ENCODE peak calls at places on chromosomes 2 and 18, in eight cellular contexts. T is left ventricle myocardium inferior, N is cardiac muscle cell, I is tibial artery, W is fibroblast of the aortic adventitia, M is HepG2, O is colonic mucosa, E is cardiac fibroblast. X is an unnamed sample.

GRCh38 chr2:56444339-56444738 is 260.5 kb downstream of the CCDC85A start:
- DNase-seq in O (peak), I (no peak), W (no peak), T (no peak), N (no peak), M (no peak), E (no peak), X (no peak)

GRCh38 chr18:63213331-63213900 is 106.2 kb downstream of the BCL2 start:
- DNase-seq in T (no peak), W (peak), N (peak), O (no peak), I (no peak), E (peak), M (no peak), X (peak)

GRCh38 chr2:102848366-102848839 is 86.6 kb downstream of the TMEM182 start:
- DNase-seq in O (peak), T (peak), E (peak), N (peak), I (peak), W (peak), M (peak), X (no peak)

GRCh38 chr2:169509230-169509917 is at the start of gene KLHL41:
- DNase-seq in N (peak), M (no peak), I (no peak), T (no peak), O (no peak), E (peak), W (peak), X (peak)

GRCh38 chr2:204026294-204026693 is 89.7 kb downstream of the ICOS start:
- DNase-seq in W (no peak), N (no peak), M (no peak), I (no peak), T (no peak), E (no peak), O (no peak), X (no peak)

GRCh38 chr2:128403814-128404708 is 85.4 kb upstream of the HS6ST1 start:
- DNase-seq in E (no peak), M (no peak), W (no peak), T (no peak), O (no peak), N (no peak), I (peak), X (no peak)

GRCh38 chr2:11742317-11742701 is 4.1 kb upstream of the LPIN1 start:
- DNase-seq in I (no peak), N (no peak), M (no peak), O (no peak), T (no peak), E (no peak), W (no peak), X (no peak)

GRCh38 chr2:174334781-174335604 is at the start of gene SP9:
- DNase-seq in W (no peak), O (no peak), I (no peak), E (no peak), N (peak), M (peak), T (no peak), X (no peak)

GRCh38 chr18:34595673-34596072 is 114.4 kb upstream of the DTNA start:
- DNase-seq in T (no peak), M (peak), E (peak), W (peak), I (no peak), N (peak), O (no peak), X (peak)

GRCh38 chr2:226079186-226079585 is 679.7 kb downstream of the NYAP2 start:
- DNase-seq in E (peak), N (peak), I (no peak), O (no peak), W (peak), T (no peak), M (no peak), X (no peak)

DNA sequence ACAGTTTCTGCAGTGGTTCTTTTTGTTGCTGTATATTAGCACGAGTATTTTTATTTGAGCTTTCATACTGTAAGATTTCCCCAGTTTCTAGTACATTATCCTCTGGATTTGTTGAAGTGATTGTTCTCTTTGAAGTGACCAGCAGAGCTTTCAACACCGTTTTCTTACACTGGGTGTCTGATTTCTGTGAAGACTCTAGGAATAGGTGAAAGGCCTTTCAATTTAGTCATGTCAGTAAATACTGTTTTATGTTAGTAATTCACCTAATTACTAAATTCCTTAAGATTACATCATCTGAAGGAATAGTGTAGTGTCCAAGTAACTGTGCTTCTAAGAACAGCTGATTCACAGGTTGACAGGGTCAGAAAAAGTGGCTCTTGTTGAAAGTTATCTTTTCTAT is 2.3 kb downstream of the PPM1B start:
- DNase-seq in W (peak), I (no peak), M (peak), E (peak), N (peak), T (no peak), O (no peak), X (peak)
- H3K4me3 ChIP-seq in W (peak), I (peak), M (peak), E (peak), N (peak), T (peak), O (peak), X (peak)

DNA sequence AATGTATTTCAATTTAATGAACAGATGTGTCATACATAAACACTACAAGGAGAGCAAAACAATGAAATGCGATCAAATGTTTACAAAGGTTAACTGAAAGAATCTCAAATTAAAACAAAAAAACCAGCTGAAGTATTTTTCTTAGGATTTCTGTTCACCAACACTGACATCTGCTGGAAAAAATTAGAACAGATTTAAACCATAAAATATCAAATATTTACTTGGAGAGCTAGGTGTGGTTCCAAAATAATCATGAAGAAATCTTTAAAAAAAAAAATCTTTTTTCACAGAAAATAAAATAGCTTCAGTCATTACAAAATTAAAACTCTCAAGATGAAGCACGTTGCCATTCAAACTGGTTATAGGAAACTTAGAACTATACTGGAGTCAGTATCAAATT is 13.8 kb downstream of the MMADHC start:
- DNase-seq in N (peak), I (no peak), E (peak), T (no peak), M (no peak), O (no peak), W (peak), X (peak)
- TF ChIP-seq CTCF in N (peak), I (peak), E (no peak), T (peak), M (no peak), O (peak), W (peak), X (peak)

DNA sequence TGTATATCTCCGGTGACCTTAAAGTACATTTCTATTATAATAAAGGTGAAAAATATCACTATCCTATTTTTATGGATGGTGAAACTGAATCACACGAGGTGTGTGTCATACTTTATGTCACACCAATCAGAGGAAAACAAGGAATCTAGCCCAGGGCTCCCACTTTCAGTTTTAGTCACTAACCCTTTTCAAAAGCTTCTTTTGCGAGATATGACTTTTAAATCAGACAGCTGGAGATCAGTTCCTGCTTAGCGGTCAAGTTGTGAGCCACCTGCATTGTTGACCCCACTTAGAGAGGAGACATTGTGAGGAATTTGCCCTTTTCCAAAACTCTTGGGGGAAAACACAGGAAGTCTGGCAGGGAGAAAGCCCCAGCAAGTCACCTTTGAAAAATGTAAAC is 70.5 kb downstream of the CPS1 start:
- DNase-seq in M (peak), I (no peak), W (peak), N (peak), O (no peak), E (peak), T (no peak), X (peak)
- H3K4me3 ChIP-seq in M (no peak), I (no peak), W (no peak), N (no peak), O (no peak), E (no peak), T (no peak), X (no peak)

GRCh38 chr2:121810959-121811853 is 55.8 kb downstream of the TSN start:
- DNase-seq in E (peak), O (peak), N (peak), T (peak), W (peak), M (peak), I (no peak), X (peak)
- TF ChIP-seq CTCF in E (peak), O (peak), N (peak), T (peak), W (peak), M (peak), I (peak), X (peak)

GRCh38 chr2:200782243-200782642 is 29.5 kb upstream of the BZW1 start:
- DNase-seq in T (no peak), E (peak), I (no peak), M (no peak), W (no peak), O (no peak), N (no peak), X (peak)
- H3K4me3 ChIP-seq in T (no peak), E (no peak), I (no peak), M (no peak), W (no peak), O (no peak), N (no peak), X (no peak)

DNA sequence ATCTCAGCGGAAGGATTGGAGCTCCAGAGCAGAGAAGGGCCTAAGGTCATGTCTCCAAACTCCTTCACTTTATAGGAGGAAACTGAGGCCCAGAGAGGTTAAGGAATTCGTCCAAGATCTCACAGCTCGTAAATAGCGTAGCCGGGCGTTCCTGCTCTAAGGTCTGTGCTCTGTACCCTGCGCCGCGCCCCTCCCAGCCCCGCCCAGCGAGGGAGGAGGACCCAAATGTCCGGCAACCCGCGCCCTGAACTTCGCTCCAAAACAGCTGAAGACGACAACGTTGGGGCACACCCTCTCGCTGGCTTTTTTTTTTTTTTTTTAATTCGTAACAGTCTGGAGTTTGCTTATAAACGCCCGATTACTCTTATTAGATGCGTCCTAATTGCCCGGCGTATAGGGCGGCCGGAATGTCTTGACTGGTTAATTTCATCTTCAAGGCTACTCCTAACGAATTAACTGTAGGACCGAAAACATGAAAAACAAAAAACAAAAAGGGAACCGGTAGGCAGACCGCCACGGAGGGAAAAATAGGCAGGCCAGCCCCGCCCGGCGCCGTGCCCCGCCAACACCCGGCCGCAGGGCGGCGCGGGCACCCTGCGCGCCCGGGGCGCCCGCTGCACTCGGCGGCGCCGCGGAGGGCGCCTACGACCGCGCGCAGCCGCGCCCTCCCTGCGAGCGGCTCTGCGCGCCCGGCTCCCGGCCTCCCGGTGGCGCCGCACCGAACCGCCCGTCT is 928 bp upstream of the FOSL2 start:
- DNase-seq in M (peak), W (peak), E (peak), I (peak), T (peak), N (peak), O (peak), X (peak)
- TF ChIP-seq CTCF in M (peak), W (peak), E (no peak), I (no peak), T (no peak), N (no peak), O (no peak), X (no peak)

GRCh38 chr18:3661121-3661520 is 211.1 kb downstream of the TGIF1 start:
- DNase-seq in O (no peak), W (no peak), T (no peak), M (no peak), N (no peak), E (no peak), I (no peak), X (no peak)
- H3K4me3 ChIP-seq in O (no peak), W (no peak), T (no peak), M (no peak), N (no peak), E (no peak), I (no peak), X (no peak)

DNA sequence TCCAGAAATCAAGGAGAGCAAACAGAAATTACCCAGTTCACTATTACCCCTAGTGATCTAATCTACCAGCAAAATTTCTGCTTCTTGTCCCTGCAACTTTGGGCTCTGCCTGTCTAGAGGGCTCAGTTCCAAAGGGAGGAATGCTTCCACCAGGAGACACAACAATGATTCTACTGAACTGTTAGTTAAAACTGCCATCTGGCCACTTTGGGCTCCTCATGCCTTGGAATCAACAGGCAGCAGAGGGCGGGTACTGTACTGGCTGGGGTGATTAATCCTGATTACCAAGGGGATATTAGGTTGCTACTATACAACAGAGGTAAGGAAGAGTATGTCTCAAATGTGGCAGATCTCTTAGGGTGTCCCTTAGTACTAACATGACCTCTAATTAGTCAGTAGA is 21.5 kb downstream of the HADHA start:
- DNase-seq in M (no peak), T (no peak), O (no peak), I (no peak), W (no peak), E (no peak), N (no peak), X (no peak)
- TF ChIP-seq CTCF in M (no peak), T (no peak), O (no peak), I (no peak), W (no peak), E (no peak), N (no peak), X (no peak)

DNA sequence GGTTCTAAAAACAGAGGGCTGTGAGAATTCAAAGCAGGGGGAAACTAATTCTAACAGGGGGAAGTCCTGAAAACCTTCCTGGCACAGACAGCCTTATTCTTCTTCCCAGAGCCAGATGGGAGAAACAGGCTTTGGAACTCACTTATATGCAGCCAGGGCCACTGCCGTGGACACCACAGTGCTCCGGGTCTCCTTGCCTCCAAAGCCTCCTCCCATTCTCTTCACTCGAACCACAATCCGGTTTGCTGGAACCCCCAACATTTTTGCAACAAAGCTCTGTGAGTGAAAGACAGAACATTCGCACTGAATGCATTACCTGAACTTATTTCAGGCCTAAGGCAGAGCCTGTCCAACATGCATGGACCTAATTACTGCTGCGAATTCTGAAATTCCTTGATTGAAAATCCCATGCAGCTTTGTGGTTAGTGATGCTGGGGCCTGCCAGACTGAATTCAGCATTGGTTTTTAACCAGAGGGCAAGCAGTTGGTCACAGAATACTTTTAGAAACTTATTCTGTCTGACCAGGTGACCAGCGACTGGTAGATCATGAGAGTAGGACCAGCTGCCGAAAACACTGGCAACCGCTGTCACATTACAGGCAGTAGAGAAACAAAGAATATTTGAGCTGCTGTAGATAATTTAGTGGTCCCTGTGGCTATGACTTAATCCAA is 48.6 kb downstream of the XDH start:
- DNase-seq in M (no peak), O (no peak), I (no peak), T (no peak), N (no peak), W (no peak), E (no peak), X (no peak)
- H3K4me3 ChIP-seq in M (no peak), O (no peak), I (no peak), T (no peak), N (no peak), W (no peak), E (no peak), X (no peak)

GRCh38 chr2:171432206-171432968 is 1.4 kb downstream of the METTL8 start:
- DNase-seq in O (no peak), I (no peak), E (no peak), M (no peak), N (no peak), T (no peak), W (no peak), X (peak)

GRCh38 chr2:171434671-171434980 is 600 bp downstream of the DCAF17 start:
- DNase-seq in N (no peak), M (peak), T (no peak), W (peak), O (peak), E (no peak), I (no peak), X (no peak)

GRCh38 chr2:171432969-171433762 is 624 bp downstream of the METTL8 start:
- DNase-seq in I (no peak), N (peak), O (peak), T (no peak), M (peak), E (peak), W (peak), X (peak)

GRCh38 chr2:171436307-171436706 is 2.3 kb downstream of the DCAF17 start:
- DNase-seq in N (peak), I (no peak), T (no peak), M (no peak), E (peak), W (peak), O (no peak), X (peak)

GRCh38 chr2:171433763-171434670 is at the start of the genes DCAF17 and METTL8:
- DNase-seq in I (peak), W (peak), O (peak), T (peak), N (peak), M (peak), E (peak), X (peak)
- TF ChIP-seq CTCF in I (peak), W (peak), O (peak), T (peak), N (peak), M (peak), E (peak), X (peak)

X was measured in fibroblast of villous mesenchyme.